ENCODE peak calls at places on chromosomes 6 and 20, in eight cellular contexts. One of them, this sample, is unnamed.

GRCh38 chr6:36312854-36313627 is 23.6 kb downstream of the BNIP5 start:
- DNase-seq in mucosa of descending colon: no peak
- DNase-seq in PC-9: no peak
- DNase-seq in MM.1S: no peak
- DNase-seq in fibroblast of mammary gland: no peak
- DNase-seq in AG04449: no peak
- DNase-seq in cardiac fibroblast: no peak
- DNase-seq in left ventricle myocardium inferior: no peak
- DNase-seq in this sample: no peak

GRCh38 chr6:94443701-94444100 is 1024.3 kb upstream of the EPHA7 start:
- DNase-seq in PC-9: no peak
- DNase-seq in mucosa of descending colon: no peak
- DNase-seq in cardiac fibroblast: no peak
- DNase-seq in AG04449: no peak
- DNase-seq in MM.1S: no peak
- DNase-seq in fibroblast of mammary gland: no peak
- DNase-seq in left ventricle myocardium inferior: no peak
- DNase-seq in this sample: no peak

GRCh38 chr6:157148391-157149323 is 174.7 kb downstream of the TMEM242 start:
- DNase-seq in AG04449: peak
- DNase-seq in left ventricle myocardium inferior: peak
- DNase-seq in fibroblast of mammary gland: peak
- DNase-seq in cardiac fibroblast: peak
- DNase-seq in mucosa of descending colon: no peak
- DNase-seq in PC-9: peak
- DNase-seq in MM.1S: no peak
- DNase-seq in this sample: peak

GRCh38 chr6:168222261-168222660 is 97.3 kb downstream of the DACT2 start:
- DNase-seq in mucosa of descending colon: no peak
- DNase-seq in fibroblast of mammary gland: no peak
- DNase-seq in MM.1S: no peak
- DNase-seq in PC-9: no peak
- DNase-seq in left ventricle myocardium inferior: no peak
- DNase-seq in cardiac fibroblast: no peak
- DNase-seq in AG04449: no peak
- DNase-seq in this sample: no peak

GRCh38 chr6:13730704-13731103 is 19.1 kb upstream of the RANBP9 start:
- DNase-seq in MM.1S: no peak
- DNase-seq in mucosa of descending colon: no peak
- DNase-seq in cardiac fibroblast: no peak
- DNase-seq in PC-9: no peak
- DNase-seq in fibroblast of mammary gland: no peak
- DNase-seq in AG04449: no peak
- DNase-seq in left ventricle myocardium inferior: no peak
- DNase-seq in this sample: no peak

GRCh38 chr20:15081301-15081700 is 743.9 kb upstream of the FLRT3 start:
- DNase-seq in MM.1S: no peak
- DNase-seq in fibroblast of mammary gland: no peak
- DNase-seq in PC-9: no peak
- DNase-seq in mucosa of descending colon: no peak
- DNase-seq in AG04449: no peak
- DNase-seq in left ventricle myocardium inferior: no peak
- DNase-seq in cardiac fibroblast: no peak
- DNase-seq in this sample: no peak

GRCh38 chr6:167056370-167056769 is 57.2 kb downstream of the CEP43 start:
- DNase-seq in left ventricle myocardium inferior: no peak
- DNase-seq in AG04449: no peak
- DNase-seq in MM.1S: no peak
- DNase-seq in mucosa of descending colon: peak
- DNase-seq in PC-9: no peak
- DNase-seq in cardiac fibroblast: peak
- DNase-seq in fibroblast of mammary gland: peak
- DNase-seq in this sample: no peak

GRCh38 chr20:34108616-34109174 is 3.3 kb downstream of the EIF2S2 start:
- DNase-seq in PC-9: no peak
- DNase-seq in AG04449: no peak
- DNase-seq in left ventricle myocardium inferior: no peak
- DNase-seq in fibroblast of mammary gland: no peak
- DNase-seq in cardiac fibroblast: no peak
- DNase-seq in MM.1S: no peak
- DNase-seq in mucosa of descending colon: no peak
- DNase-seq in this sample: no peak

GRCh38 chr6:156840606-156841005 is 63.4 kb downstream of the ARID1B start:
- DNase-seq in cardiac fibroblast: peak
- DNase-seq in mucosa of descending colon: no peak
- DNase-seq in MM.1S: no peak
- DNase-seq in PC-9: no peak
- DNase-seq in fibroblast of mammary gland: peak
- DNase-seq in AG04449: no peak
- DNase-seq in left ventricle myocardium inferior: no peak
- DNase-seq in this sample: no peak

GRCh38 chr20:31706607-31707257 is 15.9 kb downstream of the BCL2L1 start:
- DNase-seq in AG04449: no peak
- DNase-seq in MM.1S: no peak
- DNase-seq in fibroblast of mammary gland: no peak
- DNase-seq in PC-9: no peak
- DNase-seq in mucosa of descending colon: no peak
- DNase-seq in left ventricle myocardium inferior: no peak
- DNase-seq in cardiac fibroblast: no peak
- DNase-seq in this sample: no peak

GRCh38 chr20:14921546-14921945 is 584.1 kb upstream of the FLRT3 start:
- DNase-seq in PC-9: no peak
- DNase-seq in mucosa of descending colon: no peak
- DNase-seq in left ventricle myocardium inferior: no peak
- DNase-seq in fibroblast of mammary gland: peak
- DNase-seq in cardiac fibroblast: no peak
- DNase-seq in MM.1S: no peak
- DNase-seq in AG04449: no peak
- DNase-seq in this sample: no peak

GRCh38 chr6:29696147-29697129 is 15.5 kb upstream of the ZFP57 start:
- DNase-seq in PC-9: peak
- DNase-seq in AG04449: no peak
- DNase-seq in left ventricle myocardium inferior: no peak
- DNase-seq in cardiac fibroblast: peak
- DNase-seq in fibroblast of mammary gland: peak
- DNase-seq in MM.1S: peak
- DNase-seq in mucosa of descending colon: no peak
- DNase-seq in this sample: no peak

GRCh38 chr20:23125625-23126191 is 39.6 kb upstream of the CD93 start:
- DNase-seq in AG04449: peak
- DNase-seq in left ventricle myocardium inferior: peak
- DNase-seq in PC-9: no peak
- DNase-seq in cardiac fibroblast: peak
- DNase-seq in fibroblast of mammary gland: peak
- DNase-seq in mucosa of descending colon: no peak
- DNase-seq in MM.1S: no peak
- DNase-seq in this sample: no peak

GRCh38 chr6:140071601-140072062 is 697.2 kb upstream of the CITED2 start:
- DNase-seq in AG04449: peak
- DNase-seq in mucosa of descending colon: no peak
- DNase-seq in cardiac fibroblast: peak
- DNase-seq in left ventricle myocardium inferior: no peak
- DNase-seq in fibroblast of mammary gland: peak
- DNase-seq in PC-9: no peak
- DNase-seq in MM.1S: no peak
- DNase-seq in this sample: no peak

GRCh38 chr6:157193443-157193996 is 129.8 kb downstream of the TMEM242 start:
- DNase-seq in cardiac fibroblast: no peak
- DNase-seq in AG04449: no peak
- DNase-seq in MM.1S: no peak
- DNase-seq in fibroblast of mammary gland: no peak
- DNase-seq in PC-9: no peak
- DNase-seq in mucosa of descending colon: no peak
- DNase-seq in left ventricle myocardium inferior: no peak
- DNase-seq in this sample: no peak

GRCh38 chr6:112150363-112150762 is 63.0 kb downstream of the FAM229B start:
- DNase-seq in MM.1S: no peak
- DNase-seq in AG04449: no peak
- DNase-seq in mucosa of descending colon: no peak
- DNase-seq in fibroblast of mammary gland: peak
- DNase-seq in cardiac fibroblast: peak
- DNase-seq in PC-9: no peak
- DNase-seq in left ventricle myocardium inferior: no peak
- DNase-seq in this sample: no peak

GRCh38 chr6:134063966-134064445 is 11.6 kb upstream of the SLC2A12 start:
- DNase-seq in MM.1S: peak
- DNase-seq in mucosa of descending colon: peak
- DNase-seq in AG04449: peak
- DNase-seq in cardiac fibroblast: peak
- DNase-seq in PC-9: peak
- DNase-seq in left ventricle myocardium inferior: peak
- DNase-seq in fibroblast of mammary gland: peak
- DNase-seq in this sample: peak

GRCh38 chr20:18672826-18673225 is 85.0 kb downstream of the DTD1 start:
- DNase-seq in cardiac fibroblast: no peak
- DNase-seq in MM.1S: no peak
- DNase-seq in mucosa of descending colon: no peak
- DNase-seq in fibroblast of mammary gland: no peak
- DNase-seq in AG04449: no peak
- DNase-seq in PC-9: no peak
- DNase-seq in left ventricle myocardium inferior: no peak
- DNase-seq in this sample: no peak

GRCh38 chr6:145699462-145699861 is 35.9 kb downstream of the EPM2A start:
- DNase-seq in cardiac fibroblast: peak
- DNase-seq in mucosa of descending colon: no peak
- DNase-seq in PC-9: no peak
- DNase-seq in fibroblast of mammary gland: peak
- DNase-seq in left ventricle myocardium inferior: no peak
- DNase-seq in AG04449: no peak
- DNase-seq in MM.1S: no peak
- DNase-seq in this sample: no peak

GRCh38 chr6:145705561-145705960 is 29.8 kb downstream of the EPM2A start:
- DNase-seq in cardiac fibroblast: peak
- DNase-seq in AG04449: no peak
- DNase-seq in fibroblast of mammary gland: peak
- DNase-seq in mucosa of descending colon: no peak
- DNase-seq in MM.1S: no peak
- DNase-seq in left ventricle myocardium inferior: no peak
- DNase-seq in PC-9: no peak
- DNase-seq in this sample: no peak

GRCh38 chr6:145707397-145707796 is 27.9 kb downstream of the EPM2A start:
- DNase-seq in fibroblast of mammary gland: no peak
- DNase-seq in AG04449: no peak
- DNase-seq in mucosa of descending colon: no peak
- DNase-seq in cardiac fibroblast: no peak
- DNase-seq in left ventricle myocardium inferior: no peak
- DNase-seq in PC-9: no peak
- DNase-seq in MM.1S: no peak
- DNase-seq in this sample: no peak

DNA sequence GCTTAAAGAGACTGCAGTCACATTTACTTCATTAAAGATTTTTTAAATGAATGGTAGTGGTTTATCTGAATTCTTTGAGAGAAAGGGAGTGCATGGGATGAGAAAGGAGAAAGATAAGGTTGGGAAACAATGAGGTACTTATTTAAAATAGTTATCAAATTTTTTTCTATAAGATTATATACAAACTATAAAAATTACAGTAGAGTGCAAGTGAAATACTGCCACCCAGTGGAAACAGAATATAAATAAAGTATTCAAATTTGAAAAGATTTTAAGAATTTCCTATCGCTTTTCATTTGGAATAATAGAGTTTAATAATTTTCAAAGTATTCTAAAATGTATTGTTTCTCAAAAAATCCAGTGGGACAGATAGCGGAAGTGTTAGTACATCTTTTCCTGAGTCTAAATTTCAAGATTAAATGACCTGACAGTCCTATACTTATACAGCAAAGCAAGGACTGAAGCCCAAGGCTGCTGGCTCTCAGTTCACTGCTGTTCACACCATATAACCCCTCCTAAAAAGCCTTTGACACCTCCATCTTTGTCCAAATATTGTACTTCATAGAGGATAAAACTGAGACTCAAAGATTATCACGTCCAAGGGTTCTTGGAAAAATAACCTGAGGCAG is 31.1 kb downstream of the EPM2A start:
- DNase-seq in fibroblast of mammary gland: peak
- DNase-seq in left ventricle myocardium inferior: no peak
- DNase-seq in mucosa of descending colon: no peak
- DNase-seq in MM.1S: no peak
- DNase-seq in PC-9: no peak
- DNase-seq in AG04449: no peak
- DNase-seq in cardiac fibroblast: peak
- DNase-seq in this sample: no peak
- TF ChIP-seq CTCF in fibroblast of mammary gland: peak
- TF ChIP-seq CTCF in left ventricle myocardium inferior: peak
- TF ChIP-seq CTCF in mucosa of descending colon: no peak
- TF ChIP-seq CTCF in MM.1S: peak
- TF ChIP-seq CTCF in PC-9: peak
- TF ChIP-seq CTCF in AG04449: no peak
- TF ChIP-seq CTCF in cardiac fibroblast: peak
- TF ChIP-seq CTCF in this sample: peak

DNA sequence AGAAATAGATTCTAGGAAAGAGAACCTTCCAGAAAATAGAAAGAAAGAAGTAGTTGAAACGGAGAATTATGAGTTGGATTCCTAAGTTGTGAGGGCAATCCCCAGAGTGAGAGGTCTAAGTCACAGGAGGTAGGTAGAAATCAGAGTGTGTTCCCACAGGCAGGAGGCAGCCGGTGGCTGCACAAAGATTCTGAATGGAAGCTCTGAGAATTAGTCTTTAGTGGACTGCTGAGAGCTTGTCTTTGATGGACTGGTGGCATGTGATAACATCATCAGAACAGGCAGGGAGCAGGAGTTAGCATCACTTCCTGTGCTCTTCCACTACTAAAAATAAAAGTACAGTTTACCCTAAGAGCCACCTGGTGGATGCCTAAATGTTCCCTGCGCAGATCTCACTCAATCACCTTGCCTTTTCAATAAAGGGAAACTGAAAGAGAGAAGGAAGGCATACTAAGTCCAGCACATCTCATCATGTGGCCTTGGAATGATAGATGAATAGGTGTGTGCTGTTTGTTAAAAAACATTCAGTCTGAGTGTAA is 294.6 kb upstream of the POU3F2 start:
- DNase-seq in PC-9: no peak
- DNase-seq in AG04449: no peak
- DNase-seq in mucosa of descending colon: no peak
- DNase-seq in MM.1S: peak
- DNase-seq in fibroblast of mammary gland: no peak
- DNase-seq in left ventricle myocardium inferior: no peak
- DNase-seq in cardiac fibroblast: no peak
- DNase-seq in this sample: no peak
- TF ChIP-seq CTCF in PC-9: no peak
- TF ChIP-seq CTCF in AG04449: no peak
- TF ChIP-seq CTCF in mucosa of descending colon: no peak
- TF ChIP-seq CTCF in MM.1S: peak
- TF ChIP-seq CTCF in fibroblast of mammary gland: no peak
- TF ChIP-seq CTCF in left ventricle myocardium inferior: no peak
- TF ChIP-seq CTCF in cardiac fibroblast: no peak
- TF ChIP-seq CTCF in this sample: no peak

GRCh38 chr6:161349886-161350285 is 76.0 kb upstream of the AGPAT4 start:
- DNase-seq in AG04449: no peak
- DNase-seq in mucosa of descending colon: no peak
- DNase-seq in left ventricle myocardium inferior: no peak
- DNase-seq in cardiac fibroblast: no peak
- DNase-seq in PC-9: no peak
- DNase-seq in MM.1S: no peak
- DNase-seq in fibroblast of mammary gland: no peak
- DNase-seq in this sample: no peak
- TF ChIP-seq CTCF in AG04449: no peak
- TF ChIP-seq CTCF in mucosa of descending colon: no peak
- TF ChIP-seq CTCF in left ventricle myocardium inferior: no peak
- TF ChIP-seq CTCF in cardiac fibroblast: no peak
- TF ChIP-seq CTCF in PC-9: no peak
- TF ChIP-seq CTCF in MM.1S: no peak
- TF ChIP-seq CTCF in fibroblast of mammary gland: no peak
- TF ChIP-seq CTCF in this sample: no peak

GRCh38 chr6:16712931-16713484 is 48.3 kb downstream of the ATXN1 start:
- DNase-seq in AG04449: peak
- DNase-seq in MM.1S: no peak
- DNase-seq in mucosa of descending colon: peak
- DNase-seq in fibroblast of mammary gland: peak
- DNase-seq in PC-9: peak
- DNase-seq in left ventricle myocardium inferior: peak
- DNase-seq in cardiac fibroblast: peak
- DNase-seq in this sample: no peak
- TF ChIP-seq CTCF in AG04449: peak
- TF ChIP-seq CTCF in MM.1S: no peak
- TF ChIP-seq CTCF in mucosa of descending colon: no peak
- TF ChIP-seq CTCF in fibroblast of mammary gland: peak
- TF ChIP-seq CTCF in PC-9: peak
- TF ChIP-seq CTCF in left ventricle myocardium inferior: no peak
- TF ChIP-seq CTCF in cardiac fibroblast: peak
- TF ChIP-seq CTCF in this sample: no peak

This sample was measured in dorsolateral prefrontal cortex.